ENCODE peak calls at places on chromosomes 13 and 19, in five cellular contexts. One of them, this sample, is unnamed.

GRCh38 chr19:17337675-17338439 is 504 bp downstream of the GTPBP3 start:
- DNase-seq in uterus: no peak
- DNase-seq in Peyer's patch: no peak
- DNase-seq in A549: no peak
- DNase-seq in suprapubic skin: peak; percentile 73
- DNase-seq in this sample: no peak

GRCh38 chr13:102999498-102999897 is 66.7 kb downstream of the SLC10A2 start:
- DNase-seq in uterus: no peak
- DNase-seq in Peyer's patch: no peak
- DNase-seq in A549: no peak
- DNase-seq in suprapubic skin: no peak
- DNase-seq in this sample: no peak

GRCh38 chr19:6736917-6737283 is 480 bp downstream of the GPR108 start:
- DNase-seq in uterus: no peak
- DNase-seq in Peyer's patch: no peak
- DNase-seq in A549: no peak
- DNase-seq in suprapubic skin: no peak
- DNase-seq in this sample: no peak

GRCh38 chr19:12314553-12314952 is 18.9 kb downstream of the ZNF563 start:
- DNase-seq in uterus: no peak
- DNase-seq in Peyer's patch: no peak
- DNase-seq in A549: no peak
- DNase-seq in suprapubic skin: no peak
- DNase-seq in this sample: no peak

GRCh38 chr13:102688306-102688973 is 6.4 kb downstream of the METTL21C start:
- DNase-seq in uterus: no peak
- DNase-seq in Peyer's patch: no peak
- DNase-seq in A549: no peak
- DNase-seq in suprapubic skin: no peak
- DNase-seq in this sample: no peak

GRCh38 chr13:46184277-46184699 is 2.3 kb upstream of the LCP1 start:
- DNase-seq in uterus: no peak
- DNase-seq in Peyer's patch: peak; percentile 90
- DNase-seq in A549: peak; percentile 22
- DNase-seq in suprapubic skin: peak; percentile 63
- DNase-seq in this sample: no peak

GRCh38 chr13:103525530-103525929 is 459.3 kb upstream of the SLC10A2 start:
- DNase-seq in uterus: no peak
- DNase-seq in Peyer's patch: no peak
- DNase-seq in A549: no peak
- DNase-seq in suprapubic skin: no peak
- DNase-seq in this sample: no peak

GRCh38 chr13:106373304-106373988 is 162.0 kb downstream of the EFNB2 start:
- DNase-seq in uterus: no peak
- DNase-seq in Peyer's patch: no peak
- DNase-seq in A549: no peak
- DNase-seq in suprapubic skin: no peak
- DNase-seq in this sample: no peak

GRCh38 chr19:17348700-17349099 is 11.3 kb downstream of the GTPBP3 start:
- DNase-seq in uterus: peak; percentile 69
- DNase-seq in Peyer's patch: no peak
- DNase-seq in A549: peak; percentile 62
- DNase-seq in suprapubic skin: peak; percentile 77
- DNase-seq in this sample: peak; percentile 81

GRCh38 chr13:43054803-43055802 is 31.7 kb downstream of the DNAJC15 start:
- DNase-seq in uterus: peak; percentile 46
- DNase-seq in Peyer's patch: no peak
- DNase-seq in A549: peak; percentile 10
- DNase-seq in suprapubic skin: no peak
- DNase-seq in this sample: no peak

GRCh38 chr13:94550030-94550738 is 45.8 kb downstream of the TGDS start:
- DNase-seq in uterus: peak; percentile 49
- DNase-seq in Peyer's patch: no peak
- DNase-seq in A549: no peak
- DNase-seq in suprapubic skin: no peak
- DNase-seq in this sample: no peak

GRCh38 chr13:106145070-106145469 is 390.4 kb downstream of the EFNB2 start:
- DNase-seq in uterus: no peak
- DNase-seq in Peyer's patch: peak; percentile 56
- DNase-seq in A549: no peak
- DNase-seq in suprapubic skin: no peak
- DNase-seq in this sample: no peak

GRCh38 chr19:4977299-4978174 is 8.6 kb downstream of the KDM4B start:
- DNase-seq in uterus: peak; percentile 85
- DNase-seq in Peyer's patch: no peak
- DNase-seq in A549: no peak
- DNase-seq in suprapubic skin: peak; percentile 81
- DNase-seq in this sample: peak; percentile 91

GRCh38 chr13:99777873-99778272 is 193.7 kb downstream of the ZIC5 start:
- DNase-seq in uterus: no peak
- DNase-seq in Peyer's patch: no peak
- DNase-seq in A549: no peak
- DNase-seq in suprapubic skin: no peak
- DNase-seq in this sample: no peak

GRCh38 chr13:91534996-91535395 is 136.6 kb downstream of the GPC5 start:
- DNase-seq in uterus: no peak
- DNase-seq in Peyer's patch: no peak
- DNase-seq in A549: no peak
- DNase-seq in suprapubic skin: no peak
- DNase-seq in this sample: no peak

GRCh38 chr19:5691205-5691929 is 1.3 kb downstream of the RPL36 start:
- DNase-seq in uterus: peak; percentile 68
- DNase-seq in Peyer's patch: peak; percentile 75
- DNase-seq in A549: peak; percentile 48
- DNase-seq in suprapubic skin: no peak
- DNase-seq in this sample: peak; percentile 89

GRCh38 chr13:40130871-40131636 is 475.6 kb downstream of the COG6 start:
- DNase-seq in uterus: peak; percentile 75
- DNase-seq in Peyer's patch: peak; percentile 59
- DNase-seq in A549: peak; percentile 70
- DNase-seq in suprapubic skin: no peak
- DNase-seq in this sample: no peak

GRCh38 chr19:8392017-8392591 is 1.9 kb downstream of the RAB11B start:
- DNase-seq in uterus: no peak
- DNase-seq in Peyer's patch: no peak
- DNase-seq in A549: no peak
- DNase-seq in suprapubic skin: no peak
- DNase-seq in this sample: peak; percentile 83

GRCh38 chr19:8390617-8390981 is 439 bp downstream of the RAB11B start:
- DNase-seq in uterus: peak; percentile 97
- DNase-seq in Peyer's patch: peak; percentile 97
- DNase-seq in A549: peak; percentile 94
- DNase-seq in suprapubic skin: peak; percentile 99
- DNase-seq in this sample: peak; percentile 98

GRCh38 chr19:8388612-8388958 is 1.6 kb upstream of the RAB11B start:
- DNase-seq in uterus: no peak
- DNase-seq in Peyer's patch: no peak
- DNase-seq in A549: no peak
- DNase-seq in suprapubic skin: no peak
- DNase-seq in this sample: no peak

GRCh38 chr19:8391274-8392016 is 1.3 kb downstream of the RAB11B start:
- DNase-seq in uterus: no peak
- DNase-seq in Peyer's patch: no peak
- DNase-seq in A549: no peak
- DNase-seq in suprapubic skin: peak; percentile 70
- DNase-seq in this sample: peak; percentile 69

DNA sequence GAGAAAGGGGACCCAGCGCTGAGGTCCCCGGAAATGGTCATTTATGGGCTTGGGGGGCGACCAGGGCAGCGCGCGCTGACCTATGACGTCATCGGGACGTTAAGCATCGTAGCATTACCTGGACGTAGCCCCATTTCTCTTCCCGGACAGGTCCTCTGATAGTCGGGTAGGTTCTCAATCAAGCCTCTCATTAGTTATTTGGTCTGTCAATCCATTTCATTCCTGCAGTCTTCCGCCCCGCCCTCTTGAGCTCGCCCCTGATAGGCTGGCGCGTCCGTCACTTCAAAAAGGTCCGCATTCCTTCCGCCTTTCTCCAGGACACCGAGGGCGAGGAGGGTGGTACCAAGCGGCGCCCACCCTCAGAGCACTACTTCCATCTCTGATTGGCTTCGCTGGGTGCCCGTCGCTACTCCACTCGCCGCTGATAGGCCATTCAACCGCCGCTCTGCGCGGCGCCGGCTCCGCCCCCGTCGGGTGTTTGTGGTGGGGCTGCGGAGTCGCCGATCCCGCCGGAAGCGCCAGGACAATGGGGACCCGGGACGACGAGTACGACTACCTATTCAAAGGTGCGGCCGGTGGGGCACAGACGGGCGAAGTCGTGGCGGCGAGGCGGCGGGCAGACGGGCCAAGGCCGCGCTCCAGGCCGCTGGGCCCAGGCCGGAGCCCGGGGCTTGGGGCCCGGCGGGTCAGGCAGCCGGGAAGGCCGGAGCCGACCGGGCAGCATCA is at the start of gene RAB11B:
- DNase-seq in uterus: peak; percentile 100
- DNase-seq in Peyer's patch: peak; percentile 100
- DNase-seq in A549: peak; percentile 100
- DNase-seq in suprapubic skin: peak; percentile 99
- DNase-seq in this sample: peak; percentile 100
- TF ChIP-seq POLR2A in uterus: peak; percentile 41
- TF ChIP-seq POLR2A in Peyer's patch: peak; percentile 78
- TF ChIP-seq POLR2A in A549: peak; percentile 18
- TF ChIP-seq POLR2A in suprapubic skin: peak; percentile 83
- TF ChIP-seq POLR2A in this sample: no peak

DNA sequence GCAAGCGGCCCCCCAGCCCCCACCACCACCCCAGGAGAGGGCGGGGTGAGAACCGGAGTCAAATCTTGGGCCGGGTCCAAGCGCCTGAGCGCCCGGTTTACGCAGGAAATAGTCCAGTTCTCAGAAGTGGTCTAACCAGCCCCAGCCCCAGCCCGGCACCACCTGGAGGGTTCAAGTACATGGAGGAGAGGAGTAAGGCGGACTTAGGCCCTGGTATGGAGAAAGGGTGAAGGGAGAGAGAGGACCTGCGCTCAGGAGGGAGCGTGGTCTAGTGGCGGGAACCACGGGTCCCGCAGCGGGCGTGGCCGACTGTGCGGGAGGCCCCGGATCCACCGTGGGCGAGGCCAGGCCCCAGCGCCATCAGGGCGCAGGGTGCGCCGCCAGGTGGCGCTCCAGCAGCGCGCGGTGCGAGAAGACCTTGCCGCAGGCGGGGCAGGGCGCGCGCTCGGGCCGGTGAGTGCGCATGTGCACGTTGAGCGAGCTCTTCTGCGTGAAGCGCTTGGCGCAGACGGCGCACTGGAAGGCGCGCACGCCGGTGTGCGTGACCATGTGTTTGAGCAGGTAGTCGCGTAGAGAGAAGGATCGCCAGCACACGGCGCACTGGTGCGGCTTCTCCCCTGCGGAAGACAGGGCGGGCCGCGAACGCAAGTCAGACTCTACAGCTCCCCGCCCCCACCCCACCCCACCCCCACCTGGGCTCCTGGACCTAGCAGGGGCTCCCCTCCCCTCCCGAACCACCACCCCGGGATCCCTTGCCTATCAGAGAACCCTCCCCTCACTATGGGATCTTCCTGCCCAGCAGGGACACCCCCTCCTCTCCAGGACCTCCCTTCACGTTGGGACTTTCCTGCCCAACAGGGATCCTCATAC is 2.1 kb upstream of the SLC27A5 start:
- DNase-seq in uterus: peak; percentile 69
- DNase-seq in Peyer's patch: peak; percentile 94
- DNase-seq in A549: peak; percentile 92
- DNase-seq in suprapubic skin: peak; percentile 91
- DNase-seq in this sample: peak; percentile 94
- TF ChIP-seq POLR2A in uterus: no peak
- TF ChIP-seq POLR2A in Peyer's patch: no peak
- TF ChIP-seq POLR2A in A549: peak; percentile 89
- TF ChIP-seq POLR2A in suprapubic skin: no peak
- TF ChIP-seq POLR2A in this sample: no peak

GRCh38 chr13:114263590-114263989 is 17.8 kb upstream of the UPF3A start:
- DNase-seq in uterus: no peak
- DNase-seq in Peyer's patch: no peak
- DNase-seq in A549: no peak
- DNase-seq in suprapubic skin: no peak
- DNase-seq in this sample: no peak
- TF ChIP-seq POLR2A in uterus: no peak
- TF ChIP-seq POLR2A in Peyer's patch: no peak
- TF ChIP-seq POLR2A in A549: no peak
- TF ChIP-seq POLR2A in suprapubic skin: no peak
- TF ChIP-seq POLR2A in this sample: no peak

DNA sequence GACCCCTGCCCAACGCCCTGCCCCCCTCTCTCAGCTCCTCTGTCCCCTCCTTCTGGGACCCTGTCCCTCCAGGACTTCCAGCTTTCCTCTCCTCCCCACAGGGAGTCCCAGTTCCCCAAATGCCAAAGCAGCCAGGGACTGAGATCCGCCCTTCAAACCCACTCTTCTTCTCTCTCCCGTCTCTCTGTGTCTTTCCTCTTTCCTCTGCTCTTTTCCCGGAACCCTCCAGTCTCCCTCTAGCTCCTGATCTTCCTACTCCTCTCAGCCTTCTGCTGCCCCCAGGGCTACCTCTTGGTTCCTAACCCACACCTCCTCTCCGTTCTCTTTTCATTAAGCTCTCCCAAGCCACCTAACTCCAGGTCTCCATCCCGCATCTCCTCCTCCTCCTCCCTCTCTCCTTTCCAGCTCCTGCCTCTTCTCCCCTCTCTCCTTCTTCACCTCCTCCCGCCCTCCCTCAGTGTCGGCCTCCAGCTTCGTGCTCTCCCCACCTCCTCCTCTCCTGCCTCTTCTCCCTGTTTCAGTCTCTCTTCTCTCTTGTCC is at the start of gene CA11:
- DNase-seq in uterus: no peak
- DNase-seq in Peyer's patch: no peak
- DNase-seq in A549: peak; percentile 68
- DNase-seq in suprapubic skin: no peak
- DNase-seq in this sample: no peak
- TF ChIP-seq POLR2A in uterus: peak; percentile 20
- TF ChIP-seq POLR2A in Peyer's patch: no peak
- TF ChIP-seq POLR2A in A549: no peak
- TF ChIP-seq POLR2A in suprapubic skin: no peak
- TF ChIP-seq POLR2A in this sample: no peak

GRCh38 chr19:2236285-2237050 is at the start of the genes PLEKHJ1 and SF3A2:
- DNase-seq in uterus: peak; percentile 97
- DNase-seq in Peyer's patch: peak; percentile 98
- DNase-seq in A549: peak; percentile 97
- DNase-seq in suprapubic skin: peak; percentile 98
- DNase-seq in this sample: peak; percentile 99
- TF ChIP-seq POLR2A in uterus: peak; percentile 47
- TF ChIP-seq POLR2A in Peyer's patch: peak; percentile 79
- TF ChIP-seq POLR2A in A549: peak; percentile 32
- TF ChIP-seq POLR2A in suprapubic skin: peak; percentile 55
- TF ChIP-seq POLR2A in this sample: peak; percentile 81

GRCh38 chr19:49142866-49143335 is 12.3 kb downstream of the HRC start:
- DNase-seq in uterus: peak; percentile 84
- DNase-seq in Peyer's patch: peak; percentile 90
- DNase-seq in A549: peak; percentile 93
- DNase-seq in suprapubic skin: peak; percentile 82
- DNase-seq in this sample: peak; percentile 95
- TF ChIP-seq POLR2A in uterus: no peak
- TF ChIP-seq POLR2A in Peyer's patch: no peak
- TF ChIP-seq POLR2A in A549: peak; percentile 74
- TF ChIP-seq POLR2A in suprapubic skin: no peak
- TF ChIP-seq POLR2A in this sample: no peak

GRCh38 chr13:77952737-77953136 is 34.1 kb upstream of the EDNRB start:
- DNase-seq in uterus: no peak
- DNase-seq in Peyer's patch: no peak
- DNase-seq in A549: no peak
- DNase-seq in suprapubic skin: no peak
- DNase-seq in this sample: no peak

GRCh38 chr13:77946522-77946921 is 27.9 kb upstream of the EDNRB start:
- DNase-seq in uterus: no peak
- DNase-seq in Peyer's patch: no peak
- DNase-seq in A549: no peak
- DNase-seq in suprapubic skin: no peak
- DNase-seq in this sample: no peak

GRCh38 chr13:77952276-77952675 is 33.6 kb upstream of the EDNRB start:
- DNase-seq in uterus: no peak
- DNase-seq in Peyer's patch: no peak
- DNase-seq in A549: no peak
- DNase-seq in suprapubic skin: no peak
- DNase-seq in this sample: no peak
- TF ChIP-seq POLR2A in uterus: no peak
- TF ChIP-seq POLR2A in Peyer's patch: no peak
- TF ChIP-seq POLR2A in A549: no peak
- TF ChIP-seq POLR2A in suprapubic skin: no peak
- TF ChIP-seq POLR2A in this sample: no peak